ENCODE peak calls at places on chromosomes 3 and 15, in four cellular contexts. One of them, this sample, is unnamed.

GRCh38 chr3:100463002-100463401 is 29.4 kb upstream of the TMEM45A start:
- DNase-seq in GM12892: no peak
- DNase-seq in vagina: no peak
- DNase-seq in spleen: no peak
- DNase-seq in this sample: peak

GRCh38 chr15:90009301-90010063 is 8.4 kb downstream of the ZNF710 start:
- DNase-seq in spleen: peak
- DNase-seq in vagina: no peak
- DNase-seq in GM12892: no peak
- DNase-seq in this sample: no peak

GRCh38 chr3:140733623-140734022 is 55.8 kb downstream of the TRIM42 start:
- DNase-seq in GM12892: no peak
- DNase-seq in spleen: no peak
- DNase-seq in vagina: no peak
- DNase-seq in this sample: no peak

GRCh38 chr3:195241592-195242355 is 29.2 kb downstream of the XXYLT1 start:
- DNase-seq in vagina: no peak
- DNase-seq in GM12892: no peak
- DNase-seq in spleen: no peak
- DNase-seq in this sample: no peak

GRCh38 chr15:57732526-57733331 is 26.2 kb downstream of the POLR2M start:
- DNase-seq in spleen: no peak
- DNase-seq in GM12892: no peak
- DNase-seq in vagina: no peak
- DNase-seq in this sample: peak

GRCh38 chr3:126678691-126679317 is 23.9 kb upstream of the TXNRD3 start:
- DNase-seq in vagina: peak
- DNase-seq in GM12892: peak
- DNase-seq in spleen: peak
- DNase-seq in this sample: peak

GRCh38 chr3:102189564-102190339 is 245.1 kb upstream of the ZPLD1 start:
- DNase-seq in spleen: no peak
- DNase-seq in vagina: no peak
- DNase-seq in GM12892: no peak
- DNase-seq in this sample: no peak

GRCh38 chr3:197356741-197357140 is 58.3 kb upstream of the DLG1 start:
- DNase-seq in vagina: no peak
- DNase-seq in spleen: no peak
- DNase-seq in GM12892: no peak
- DNase-seq in this sample: no peak

GRCh38 chr15:51131596-51132290 is 37.0 kb upstream of the TNFAIP8L3 start:
- DNase-seq in vagina: no peak
- DNase-seq in spleen: no peak
- DNase-seq in GM12892: no peak
- DNase-seq in this sample: no peak

GRCh38 chr3:190281308-190282051 is 40.8 kb downstream of the CLDN1 start:
- DNase-seq in spleen: no peak
- DNase-seq in GM12892: no peak
- DNase-seq in vagina: no peak
- DNase-seq in this sample: no peak

GRCh38 chr15:92069308-92070244 is 216.1 kb downstream of the SLCO3A1 start:
- DNase-seq in vagina: no peak
- DNase-seq in GM12892: no peak
- DNase-seq in spleen: no peak
- DNase-seq in this sample: no peak

GRCh38 chr3:19226516-19226915 is 78.2 kb downstream of the KCNH8 start:
- DNase-seq in vagina: no peak
- DNase-seq in GM12892: no peak
- DNase-seq in spleen: no peak
- DNase-seq in this sample: no peak

GRCh38 chr3:29789686-29790085 is 508.8 kb downstream of the RBMS3 start:
- DNase-seq in GM12892: no peak
- DNase-seq in vagina: no peak
- DNase-seq in spleen: no peak
- DNase-seq in this sample: no peak

GRCh38 chr15:66866651-66867050 is 164.6 kb downstream of the SMAD6 start:
- DNase-seq in vagina: no peak
- DNase-seq in GM12892: no peak
- DNase-seq in spleen: no peak
- DNase-seq in this sample: no peak

GRCh38 chr15:60419752-60420151 is 22.0 kb upstream of the ANXA2 start:
- DNase-seq in vagina: no peak
- DNase-seq in spleen: no peak
- DNase-seq in GM12892: no peak
- DNase-seq in this sample: no peak

GRCh38 chr15:41585140-41586047 is 26.4 kb downstream of the TYRO3 start:
- DNase-seq in GM12892: no peak
- DNase-seq in spleen: peak
- DNase-seq in vagina: no peak
- DNase-seq in this sample: no peak

GRCh38 chr3:22475665-22476064 is 724.7 kb upstream of the ZNF385D start:
- DNase-seq in spleen: no peak
- DNase-seq in vagina: no peak
- DNase-seq in GM12892: no peak
- DNase-seq in this sample: no peak

GRCh38 chr3:127062926-127063325 is 80.0 kb downstream of the PLXNA1 start:
- DNase-seq in GM12892: no peak
- DNase-seq in vagina: no peak
- DNase-seq in spleen: peak
- DNase-seq in this sample: no peak

GRCh38 chr15:58185439-58185838 is 47.3 kb downstream of the AQP9 start:
- DNase-seq in spleen: no peak
- DNase-seq in vagina: no peak
- DNase-seq in GM12892: no peak
- DNase-seq in this sample: no peak

GRCh38 chr3:151085227-151085888 is at the start of gene MED12L:
- DNase-seq in vagina: no peak
- DNase-seq in spleen: peak
- DNase-seq in GM12892: peak
- DNase-seq in this sample: peak

GRCh38 chr15:98776607-98777281 is 128.4 kb downstream of the IGF1R start:
- DNase-seq in spleen: peak
- DNase-seq in GM12892: no peak
- DNase-seq in vagina: no peak
- DNase-seq in this sample: peak

GRCh38 chr3:64185436-64185835 is 39.8 kb downstream of the PRICKLE2 start:
- DNase-seq in spleen: no peak
- DNase-seq in GM12892: no peak
- DNase-seq in vagina: no peak
- DNase-seq in this sample: no peak

GRCh38 chr15:75198560-75199346 is 2.9 kb upstream of the C15orf39 start:
- DNase-seq in vagina: no peak
- DNase-seq in spleen: no peak
- DNase-seq in GM12892: peak
- DNase-seq in this sample: no peak

GRCh38 chr15:33834892-33835730 is 133.2 kb upstream of the CHRM5 start:
- DNase-seq in GM12892: no peak
- DNase-seq in vagina: no peak
- DNase-seq in spleen: no peak
- DNase-seq in this sample: no peak

GRCh38 chr15:81157195-81157938 is 23.3 kb downstream of the CFAP161 start:
- DNase-seq in spleen: no peak
- DNase-seq in vagina: no peak
- DNase-seq in GM12892: no peak
- DNase-seq in this sample: no peak

GRCh38 chr3:100059472-100059871 is 54.8 kb downstream of the FILIP1L start:
- DNase-seq in GM12892: no peak
- DNase-seq in spleen: no peak
- DNase-seq in vagina: no peak
- DNase-seq in this sample: no peak

GRCh38 chr3:148962513-148962912 is 28.8 kb upstream of the GYG1 start:
- DNase-seq in spleen: no peak
- DNase-seq in vagina: no peak
- DNase-seq in GM12892: no peak
- DNase-seq in this sample: no peak

GRCh38 chr3:17800232-17800631 is 57.8 kb upstream of the TBC1D5 start:
- DNase-seq in spleen: no peak
- DNase-seq in GM12892: no peak
- DNase-seq in vagina: no peak
- DNase-seq in this sample: no peak
- TF ChIP-seq POLR2AphosphoS5 in spleen: no peak
- TF ChIP-seq POLR2AphosphoS5 in GM12892: no peak
- TF ChIP-seq POLR2AphosphoS5 in vagina: no peak
- TF ChIP-seq POLR2AphosphoS5 in this sample: no peak

DNA sequence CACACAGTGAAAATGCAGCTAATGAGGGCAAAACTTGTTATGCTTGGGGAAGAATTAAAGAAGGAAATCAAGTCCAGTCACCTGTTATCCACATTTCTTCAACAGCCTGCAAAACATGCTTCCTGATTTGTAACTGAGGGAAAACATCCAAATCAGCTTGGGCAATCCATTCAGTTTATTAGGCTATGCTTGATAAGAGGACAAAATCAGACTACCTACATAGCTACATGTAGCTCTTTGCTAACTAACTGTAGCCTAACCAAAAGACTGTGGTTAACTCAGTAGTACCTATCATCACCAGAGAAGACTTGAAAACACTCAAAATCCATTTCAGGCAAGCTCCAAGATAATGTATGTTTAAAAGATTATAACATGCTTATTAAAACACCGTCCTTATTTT is 436.4 kb downstream of the SHQ1 start:
- DNase-seq in vagina: no peak
- DNase-seq in spleen: no peak
- DNase-seq in GM12892: no peak
- DNase-seq in this sample: no peak
- TF ChIP-seq POLR2A in vagina: no peak
- TF ChIP-seq POLR2A in spleen: no peak
- TF ChIP-seq POLR2A in GM12892: no peak
- TF ChIP-seq POLR2A in this sample: no peak

GRCh38 chr3:136194409-136195257 is 1.5 kb downstream of the MSL2 start:
- DNase-seq in spleen: peak
- DNase-seq in GM12892: no peak
- DNase-seq in vagina: no peak
- DNase-seq in this sample: no peak
- TF ChIP-seq POLR2AphosphoS5 in spleen: peak
- TF ChIP-seq POLR2AphosphoS5 in GM12892: no peak
- TF ChIP-seq POLR2AphosphoS5 in vagina: no peak
- TF ChIP-seq POLR2AphosphoS5 in this sample: no peak

DNA sequence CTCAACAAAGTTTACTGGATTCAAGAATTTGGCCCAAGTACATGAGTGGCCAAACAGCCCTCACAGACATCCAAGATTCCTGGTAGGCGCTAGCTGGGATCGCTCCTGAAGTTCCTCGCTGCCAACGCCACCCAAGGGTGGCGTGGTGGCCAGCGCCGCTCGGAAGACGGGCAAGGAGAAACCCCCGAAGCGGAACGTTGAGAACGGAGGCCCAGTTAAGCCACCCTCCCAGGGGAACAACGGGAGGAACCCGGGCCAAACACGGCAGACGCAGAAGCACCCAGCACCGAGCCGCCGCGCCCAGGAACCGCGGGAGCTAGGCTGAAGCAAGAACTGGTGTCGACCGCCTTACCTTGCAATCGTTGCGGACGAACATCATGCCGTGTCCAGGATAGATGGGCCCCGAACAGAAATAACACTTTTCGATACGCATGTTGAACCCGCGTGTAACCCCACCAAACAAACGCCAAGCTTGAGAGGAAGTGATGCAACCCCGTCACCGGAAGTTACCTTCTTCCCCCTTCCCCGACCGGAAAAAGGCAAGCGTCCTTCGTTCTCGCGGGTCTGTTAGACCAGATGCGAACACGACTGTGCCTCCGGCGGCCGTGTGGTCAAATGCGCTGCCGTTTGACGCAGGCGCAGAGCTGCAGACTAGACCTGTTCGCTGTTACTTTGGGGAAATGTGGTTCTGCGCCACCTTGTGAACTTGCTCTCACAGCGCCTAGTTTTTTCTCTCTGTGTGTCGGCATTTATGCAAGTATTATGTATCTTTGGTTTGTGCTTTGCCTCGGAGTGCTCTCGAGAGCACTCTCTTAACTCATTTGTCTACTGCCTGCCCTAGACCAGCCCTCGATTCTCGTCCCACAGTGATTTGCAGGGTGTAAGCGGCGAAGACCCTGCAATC is at the start of gene RSL24D1:
- DNase-seq in GM12892: peak
- DNase-seq in spleen: peak
- DNase-seq in vagina: peak
- DNase-seq in this sample: peak
- TF ChIP-seq POLR2A in GM12892: peak
- TF ChIP-seq POLR2A in spleen: no peak
- TF ChIP-seq POLR2A in vagina: peak
- TF ChIP-seq POLR2A in this sample: peak

DNA sequence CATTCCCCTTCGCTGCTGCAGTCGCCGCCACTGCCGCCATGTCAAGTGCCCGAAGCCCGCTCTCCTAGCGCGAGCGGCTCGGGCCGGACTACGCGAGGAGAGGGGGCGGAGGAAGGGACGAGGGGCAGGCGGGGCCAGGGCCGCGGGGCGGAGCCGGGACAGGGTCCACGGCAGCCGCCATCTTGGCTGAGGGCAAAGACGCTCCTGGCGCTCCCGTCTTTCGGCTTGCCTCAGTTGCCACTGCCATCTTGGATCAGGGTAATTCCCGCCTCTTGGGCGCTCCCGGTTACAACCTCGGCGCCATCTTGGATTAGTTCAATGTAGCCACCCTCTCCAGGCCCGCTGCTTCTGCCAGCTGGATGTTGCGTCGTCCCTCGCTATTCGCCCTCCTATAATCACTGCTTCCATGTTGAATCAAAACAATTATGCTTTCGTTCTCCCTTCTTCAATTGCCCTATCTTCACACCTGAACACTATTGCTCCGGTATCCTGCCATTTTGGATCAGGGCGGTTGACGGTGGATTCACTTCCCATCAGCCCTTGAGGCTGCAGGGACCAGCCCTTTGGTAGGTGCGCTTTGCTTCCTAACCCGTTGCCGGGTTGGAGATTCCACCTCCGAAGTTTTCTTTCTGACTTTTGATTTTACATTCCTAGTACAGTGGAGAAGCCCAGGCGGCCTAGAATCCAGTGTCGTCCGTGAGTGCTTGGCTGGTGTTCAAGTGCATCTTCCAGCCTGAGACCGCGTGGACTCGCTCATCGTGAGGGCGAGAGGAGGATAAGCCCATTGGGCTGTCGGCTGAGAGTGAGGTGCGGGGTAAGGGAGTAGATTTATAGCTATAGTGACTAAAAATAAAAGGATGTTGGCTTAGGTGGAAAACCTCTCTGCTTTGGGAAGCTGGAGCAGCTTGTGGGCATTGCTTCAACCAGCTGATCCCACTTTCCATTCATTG is at the start of gene HACD2:
- DNase-seq in spleen: peak
- DNase-seq in GM12892: peak
- DNase-seq in vagina: peak
- DNase-seq in this sample: peak
- TF ChIP-seq POLR2AphosphoS5 in spleen: peak
- TF ChIP-seq POLR2AphosphoS5 in GM12892: peak
- TF ChIP-seq POLR2AphosphoS5 in vagina: peak
- TF ChIP-seq POLR2AphosphoS5 in this sample: peak